ENCODE peak calls at places on chromosomes 5 and 9, in ten cellular contexts. H, T, U, N, G, S, D, Y, E and K are unnamed samples.

GRCh38 chr9:37453827-37454226 is 11.4 kb downstream of the ZBTB5 start:
- DNase-seq in T (no peak), D (no peak), S (no peak), N (no peak), E (no peak), U (no peak), G (no peak), Y (no peak), H (no peak), K (no peak)

GRCh38 chr5:137995077-137995746 is 37.7 kb downstream of the FAM13B start:
- DNase-seq in S (no peak), G (peak; percentile 35), T (no peak), D (no peak), N (no peak), H (no peak), E (no peak), U (no peak), Y (no peak), K (no peak)

GRCh38 chr5:68817696-68818695 is 275.8 kb upstream of the SLC30A5 start:
- DNase-seq in G (no peak), D (no peak), N (no peak), U (no peak), T (no peak), E (no peak), Y (no peak), H (no peak), S (no peak), K (peak; percentile 79)

GRCh38 chr9:35690447-35691324 is 961 bp upstream of the TPM2 start:
- DNase-seq in E (peak; percentile 7), Y (peak; percentile 6), G (peak; percentile 61), D (peak; percentile 74), U (peak; percentile 44), T (peak; percentile 7), N (peak; percentile 9), H (peak; percentile 75), S (peak; percentile 56), K (peak; percentile 96)

GRCh38 chr9:33452828-33453271 is 5.5 kb upstream of the AQP3 start:
- DNase-seq in T (peak; percentile 16), Y (no peak), G (peak; percentile 75), N (no peak), E (peak; percentile 41), U (peak; percentile 30), D (peak; percentile 23), H (peak; percentile 77), S (no peak), K (no peak)

GRCh38 chr9:87547665-87548064 is 50.0 kb downstream of the DAPK1 start:
- DNase-seq in D (no peak), S (no peak), T (no peak), N (no peak), E (no peak), H (no peak), G (peak; percentile 61), U (no peak), Y (no peak), K (peak; percentile 91)

GRCh38 chr5:102271759-102272158 is 24.3 kb downstream of the SLCO4C1 start:
- DNase-seq in S (no peak), H (no peak), D (no peak), E (no peak), T (no peak), U (no peak), N (no peak), Y (no peak), G (no peak), K (no peak)

GRCh38 chr5:58469895-58470294 is 10.0 kb upstream of the PLK2 start:
- DNase-seq in S (no peak), T (no peak), E (no peak), U (no peak), G (no peak), Y (no peak), N (no peak), H (no peak), D (no peak), K (no peak)

GRCh38 chr5:33228149-33228548 is 212.6 kb upstream of the TARS1 start:
- DNase-seq in D (no peak), N (no peak), H (no peak), Y (no peak), U (no peak), T (no peak), G (no peak), E (no peak), S (no peak), K (no peak)

GRCh38 chr5:72108200-72109050 is 1.1 kb downstream of the MAP1B start:
- DNase-seq in Y (peak; percentile 33), H (peak; percentile 60), U (peak; percentile 76), E (no peak), S (peak; percentile 34), N (no peak), T (no peak), D (no peak), G (peak; percentile 72), K (no peak)

GRCh38 chr9:19114680-19115270 is 12.1 kb upstream of the HAUS6 start:
- DNase-seq in N (no peak), G (peak; percentile 45), E (no peak), H (no peak), D (no peak), T (no peak), U (no peak), S (no peak), Y (no peak), K (no peak)

GRCh38 chr5:164809831-164810230 is 1304.4 kb downstream of the MAT2B start:
- DNase-seq in D (no peak), H (no peak), S (no peak), N (no peak), G (no peak), T (no peak), E (no peak), Y (no peak), U (no peak), K (no peak)

GRCh38 chr5:69136296-69136695 is 30.7 kb upstream of the CCNB1 start:
- DNase-seq in H (no peak), E (no peak), U (no peak), D (peak; percentile 20), Y (no peak), T (no peak), G (no peak), S (peak; percentile 42), N (no peak), K (no peak)

GRCh38 chr5:91272858-91273257 is 110.3 kb downstream of the ARRDC3 start:
- DNase-seq in E (no peak), T (no peak), H (no peak), U (peak; percentile 38), G (no peak), N (no peak), Y (no peak), S (peak; percentile 28), D (no peak), K (no peak)